ENCODE peak calls at places on chromosomes 7 and 10, in seven cellular contexts. A is GM20000; Q is C1 segment of cervical spinal cord; I is stimulated activated CD8-positive, alpha-beta memory T cell treated with anti-CD3 and anti-CD28 coated beads, Interleukin-4, amount 100 ng/mL, for 48 hours; F is AG04450; Z is RCC 7860; W is CD8-positive, alpha-beta memory T cell. G is an unnamed sample.

GRCh38 chr7:117809958-117810357 is 63.3 kb downstream of the CTTNBP2 start:
- DNase-seq in A (peak; percentile 7), Q (no peak), I (no peak), F (no peak), Z (peak; percentile 60), W (no peak), G (no peak)

GRCh38 chr10:13839430-13839986 is 252.7 kb downstream of the PRPF18 start:
- DNase-seq in A (no peak), Q (no peak), I (no peak), F (peak; percentile 74), Z (peak; percentile 65), W (no peak), G (no peak)

GRCh38 chr10:127492607-127493250 is 56.4 kb upstream of the NPS start:
- DNase-seq in A (no peak), Q (no peak), I (no peak), F (no peak), Z (no peak), W (no peak), G (no peak)

GRCh38 chr10:82397859-82398258 is 522.9 kb downstream of the NRG3 start:
- DNase-seq in A (no peak), Q (no peak), I (no peak), F (no peak), Z (no peak), W (no peak), G (no peak)

GRCh38 chr7:101705327-101705726 is 76.2 kb upstream of the MYL10 start:
- DNase-seq in A (no peak), Q (no peak), I (no peak), F (no peak), Z (no peak), W (no peak), G (no peak)

GRCh38 chr7:80785961-80786360 is 132.9 kb downstream of the SEMA3C start:
- DNase-seq in A (no peak), Q (no peak), I (no peak), F (no peak), Z (no peak), W (no peak), G (no peak)

GRCh38 chr10:79379512-79380124 is 32.3 kb downstream of the PPIF start:
- DNase-seq in A (peak; percentile 11), Q (no peak), I (no peak), F (no peak), Z (no peak), W (no peak), G (peak; percentile 22)

GRCh38 chr10:120110196-120110595 is 217.7 kb downstream of the SEC23IP start:
- DNase-seq in A (no peak), Q (no peak), I (no peak), F (no peak), Z (no peak), W (no peak), G (no peak)

GRCh38 chr10:70656489-70656888 is 15.8 kb upstream of the ADAMTS14 start:
- DNase-seq in A (peak; percentile 75), Q (no peak), I (peak; percentile 78), F (peak; percentile 98), Z (peak; percentile 95), W (no peak), G (no peak)

GRCh38 chr10:114758331-114758730 is 63.2 kb upstream of the FHIP2A start:
- DNase-seq in A (no peak), Q (peak; percentile 67), I (no peak), F (no peak), Z (no peak), W (no peak), G (no peak)

GRCh38 chr10:71767420-71768035 is 5.8 kb downstream of the VSIR start:
- DNase-seq in A (no peak), Q (no peak), I (no peak), F (no peak), Z (peak; percentile 56), W (no peak), G (no peak)

GRCh38 chr10:52682766-52683165 is 89.8 kb downstream of the MBL2 start:
- DNase-seq in A (no peak), Q (no peak), I (no peak), F (no peak), Z (no peak), W (no peak), G (no peak)

GRCh38 chr7:108310351-108310750 is 145.9 kb downstream of the NRCAM start:
- DNase-seq in A (no peak), Q (no peak), I (no peak), F (no peak), Z (no peak), W (no peak), G (no peak)

GRCh38 chr10:3225589-3225988 is 53.0 kb upstream of the PITRM1 start:
- DNase-seq in A (no peak), Q (no peak), I (no peak), F (no peak), Z (peak; percentile 79), W (no peak), G (no peak)

GRCh38 chr7:130887182-130888016 is 153.4 kb upstream of the KLF14 start:
- DNase-seq in A (no peak), Q (no peak), I (no peak), F (no peak), Z (peak; percentile 98), W (no peak), G (no peak)

GRCh38 chr7:155815332-155816191 is 3.3 kb upstream of the SHH start:
- DNase-seq in A (peak; percentile 89), Q (no peak), I (peak; percentile 89), F (no peak), Z (peak; percentile 56), W (peak; percentile 13), G (peak; percentile 74)

GRCh38 chr10:132329565-132330485 is 2.2 kb upstream of the LRRC27 start:
- DNase-seq in A (no peak), Q (peak; percentile 20), I (peak; percentile 58), F (no peak), Z (peak; percentile 78), W (peak; percentile 22), G (no peak)

G was measured in frontal cortex.